ENCODE peak calls at places on chromosomes 11 and 22, in six cellular contexts. Z is heart right ventricle, G is neural crest cell, T is Calu3, R is right atrium auricular region, S is A549. L is an unnamed sample.

GRCh38 chr11:22521226-22521625 is 104.4 kb downstream of the FANCF start:
- DNase-seq in G (no peak), R (no peak), S (no peak), T (peak), Z (no peak), L (no peak)

GRCh38 chr11:44572884-44573283 is 7.4 kb downstream of the CD82 start:
- DNase-seq in T (no peak), R (no peak), S (no peak), G (no peak), Z (no peak), L (no peak)

GRCh38 chr11:108135845-108136599 is 14.7 kb downstream of the ACAT1 start:
- DNase-seq in T (no peak), R (no peak), G (no peak), S (no peak), Z (no peak), L (no peak)

GRCh38 chr11:9808943-9809342 is 145.1 kb downstream of the SWAP70 start:
- DNase-seq in R (no peak), S (no peak), G (no peak), Z (no peak), T (peak), L (no peak)

GRCh38 chr11:47986219-47986618 is 5.9 kb downstream of the PTPRJ start:
- DNase-seq in Z (no peak), G (no peak), T (no peak), S (no peak), R (no peak), L (no peak)

GRCh38 chr11:32386770-32387377 is 48.5 kb downstream of the WT1 start:
- DNase-seq in Z (peak), G (no peak), R (no peak), S (no peak), T (no peak), L (no peak)

GRCh38 chr11:40292636-40293585 is 1166.5 kb downstream of the LRRC4C start:
- DNase-seq in T (no peak), S (peak), G (peak), Z (no peak), R (no peak), L (no peak)

GRCh38 chr11:17812286-17813187 is 78.0 kb downstream of the KCNC1 start:
- DNase-seq in R (no peak), T (no peak), S (no peak), Z (no peak), G (no peak), L (no peak)

GRCh38 chr11:36131719-36132349 is 157.4 kb downstream of the COMMD9 start:
- DNase-seq in G (peak), T (peak), S (no peak), Z (peak), R (no peak), L (peak)

GRCh38 chr11:3382613-3383275 is 3.8 kb upstream of the ZNF195 start:
- DNase-seq in R (no peak), T (no peak), Z (no peak), G (no peak), S (no peak), L (no peak)

GRCh38 chr11:14320020-14320419 is 39.0 kb downstream of the RRAS2 start:
- DNase-seq in G (no peak), Z (no peak), R (no peak), T (no peak), S (no peak), L (no peak)
- TF ChIP-seq CTCF in G (no peak), Z (no peak), R (no peak), T (no peak), S (no peak), L (no peak)

GRCh38 chr11:6962141-6962540 is 35.9 kb downstream of the ZNF215 start:
- DNase-seq in R (no peak), S (no peak), Z (no peak), T (no peak), G (no peak), L (no peak)

DNA sequence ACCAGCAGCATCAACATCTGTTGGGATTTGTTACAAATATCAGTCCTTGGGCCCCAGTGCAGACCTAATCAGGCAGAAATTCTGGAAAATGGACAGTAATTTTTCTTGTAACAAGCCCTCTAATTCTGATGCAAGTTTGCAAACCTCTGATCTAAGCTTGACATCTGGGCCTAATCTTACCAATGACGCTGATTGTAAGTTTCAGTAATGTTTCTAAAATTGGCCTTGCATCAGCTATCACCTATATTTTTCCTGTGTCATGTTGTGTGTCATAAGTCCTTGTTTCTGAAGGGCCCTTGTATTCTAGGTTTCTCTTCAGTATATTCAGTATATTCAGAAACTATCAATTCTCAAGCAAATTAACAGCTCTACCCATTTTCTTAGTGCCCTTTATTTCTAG is 36.4 kb downstream of the ZNF215 start:
- DNase-seq in G (no peak), R (no peak), Z (no peak), S (no peak), T (no peak), L (no peak)
- TF ChIP-seq CTCF in G (no peak), R (no peak), Z (no peak), S (no peak), T (no peak), L (no peak)

DNA sequence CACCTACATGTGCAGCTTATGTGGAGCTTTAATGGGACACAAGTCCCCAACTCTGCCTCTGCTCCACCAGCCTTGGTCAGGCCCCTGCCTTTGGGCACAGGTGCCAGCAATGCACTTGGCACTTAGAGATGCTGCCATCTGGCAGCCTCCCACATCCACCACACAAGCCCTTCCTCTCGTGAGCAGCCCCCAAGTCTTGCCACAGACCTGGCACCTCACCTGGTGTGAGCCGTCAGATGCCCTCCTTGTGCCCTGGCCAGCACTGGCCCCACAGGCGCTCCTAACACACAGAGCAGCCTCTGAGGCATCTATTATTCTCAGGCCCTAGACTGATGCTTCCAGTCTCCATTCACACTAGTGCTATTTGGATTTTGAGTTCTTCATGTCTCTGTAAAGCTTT is 24.5 kb upstream of the SERPIND1 start:
- DNase-seq in R (no peak), Z (no peak), G (no peak), T (no peak), S (no peak), L (no peak)
- TF ChIP-seq CTCF in R (no peak), Z (no peak), G (no peak), T (no peak), S (no peak), L (no peak)

GRCh38 chr11:120985718-120986569 is 38.0 kb upstream of the TBCEL start:
- DNase-seq in G (peak), Z (peak), S (peak), R (no peak), T (peak), L (peak)
- TF ChIP-seq CTCF in G (peak), Z (peak), S (no peak), R (peak), T (no peak), L (peak)

GRCh38 chr11:73218106-73218829 is at the start of gene P2RY2:
- DNase-seq in T (peak), S (peak), G (peak), Z (peak), R (peak), L (peak)
- TF ChIP-seq CTCF in T (peak), S (peak), G (peak), Z (peak), R (peak), L (peak)

L was measured in endothelial cell.